ENCODE peak calls at places on chromosome 18, in six cellular contexts. One of them, this sample, is unnamed.

GRCh38 chr18:62571648-62572047 is 48.8 kb downstream of the ZCCHC2 start:
- DNase-seq in K562: no peak
- DNase-seq in hepatocyte: no peak
- DNase-seq in heart left ventricle: no peak
- DNase-seq in fibroblast of pulmonary artery: no peak
- DNase-seq in astrocyte of the spinal cord: no peak
- DNase-seq in this sample: no peak

GRCh38 chr18:64037812-64038414 is 68.0 kb downstream of the SERPINB8 start:
- DNase-seq in K562: peak
- DNase-seq in hepatocyte: peak
- DNase-seq in heart left ventricle: no peak
- DNase-seq in fibroblast of pulmonary artery: peak
- DNase-seq in astrocyte of the spinal cord: peak
- DNase-seq in this sample: no peak

GRCh38 chr18:37483984-37484892 is 81.4 kb downstream of the CELF4 start:
- DNase-seq in K562: no peak
- DNase-seq in hepatocyte: no peak
- DNase-seq in heart left ventricle: no peak
- DNase-seq in fibroblast of pulmonary artery: no peak
- DNase-seq in astrocyte of the spinal cord: no peak
- DNase-seq in this sample: no peak

GRCh38 chr18:7897119-7897518 is 330.0 kb downstream of the PTPRM start:
- DNase-seq in K562: no peak
- DNase-seq in hepatocyte: no peak
- DNase-seq in heart left ventricle: no peak
- DNase-seq in fibroblast of pulmonary artery: peak
- DNase-seq in astrocyte of the spinal cord: no peak
- DNase-seq in this sample: no peak

GRCh38 chr18:79970419-79971133 is 6.1 kb downstream of the HSBP1L1 start:
- DNase-seq in K562: no peak
- DNase-seq in hepatocyte: no peak
- DNase-seq in heart left ventricle: no peak
- DNase-seq in fibroblast of pulmonary artery: no peak
- DNase-seq in astrocyte of the spinal cord: no peak
- DNase-seq in this sample: no peak

GRCh38 chr18:629303-630150 is 27.9 kb upstream of the TYMS start:
- DNase-seq in K562: peak
- DNase-seq in hepatocyte: no peak
- DNase-seq in heart left ventricle: no peak
- DNase-seq in fibroblast of pulmonary artery: peak
- DNase-seq in astrocyte of the spinal cord: no peak
- DNase-seq in this sample: no peak

GRCh38 chr18:21740724-21741510 is at the start of gene MIB1:
- DNase-seq in K562: peak
- DNase-seq in hepatocyte: peak
- DNase-seq in heart left ventricle: peak
- DNase-seq in fibroblast of pulmonary artery: no peak
- DNase-seq in astrocyte of the spinal cord: peak
- DNase-seq in this sample: no peak

GRCh38 chr18:79950440-79951341 is 762 bp downstream of the SLC66A2 start:
- DNase-seq in K562: peak
- DNase-seq in hepatocyte: peak
- DNase-seq in heart left ventricle: no peak
- DNase-seq in fibroblast of pulmonary artery: no peak
- DNase-seq in astrocyte of the spinal cord: no peak
- DNase-seq in this sample: no peak

GRCh38 chr18:63365909-63366269 is 1.1 kb downstream of the KDSR start:
- DNase-seq in K562: peak
- DNase-seq in hepatocyte: peak
- DNase-seq in heart left ventricle: no peak
- DNase-seq in fibroblast of pulmonary artery: peak
- DNase-seq in astrocyte of the spinal cord: no peak
- DNase-seq in this sample: no peak

GRCh38 chr18:79687806-79688205 is 8.2 kb downstream of the CTDP1 start:
- DNase-seq in K562: no peak
- DNase-seq in hepatocyte: no peak
- DNase-seq in heart left ventricle: no peak
- DNase-seq in fibroblast of pulmonary artery: peak
- DNase-seq in astrocyte of the spinal cord: peak
- DNase-seq in this sample: no peak

GRCh38 chr18:62925031-62925688 is 209.8 kb downstream of the PHLPP1 start:
- DNase-seq in K562: no peak
- DNase-seq in hepatocyte: no peak
- DNase-seq in heart left ventricle: no peak
- DNase-seq in fibroblast of pulmonary artery: no peak
- DNase-seq in astrocyte of the spinal cord: peak
- DNase-seq in this sample: no peak

GRCh38 chr18:12239426-12239825 is 14.7 kb upstream of the CIDEA start:
- DNase-seq in K562: no peak
- DNase-seq in hepatocyte: no peak
- DNase-seq in heart left ventricle: no peak
- DNase-seq in fibroblast of pulmonary artery: no peak
- DNase-seq in astrocyte of the spinal cord: peak
- DNase-seq in this sample: no peak

GRCh38 chr18:48544116-48544515 is 5.3 kb downstream of the CTIF start:
- DNase-seq in K562: no peak
- DNase-seq in hepatocyte: no peak
- DNase-seq in heart left ventricle: no peak
- DNase-seq in fibroblast of pulmonary artery: no peak
- DNase-seq in astrocyte of the spinal cord: no peak
- DNase-seq in this sample: no peak

GRCh38 chr18:48543228-48543627 is 4.4 kb downstream of the CTIF start:
- DNase-seq in K562: peak
- DNase-seq in hepatocyte: peak
- DNase-seq in heart left ventricle: no peak
- DNase-seq in fibroblast of pulmonary artery: no peak
- DNase-seq in astrocyte of the spinal cord: no peak
- DNase-seq in this sample: no peak

GRCh38 chr18:48541747-48542108 is 2.9 kb downstream of the CTIF start:
- DNase-seq in K562: no peak
- DNase-seq in hepatocyte: no peak
- DNase-seq in heart left ventricle: no peak
- DNase-seq in fibroblast of pulmonary artery: no peak
- DNase-seq in astrocyte of the spinal cord: no peak
- DNase-seq in this sample: no peak

GRCh38 chr18:48541026-48541746 is 2.4 kb downstream of the CTIF start:
- DNase-seq in K562: peak
- DNase-seq in hepatocyte: peak
- DNase-seq in heart left ventricle: peak
- DNase-seq in fibroblast of pulmonary artery: peak
- DNase-seq in astrocyte of the spinal cord: peak
- DNase-seq in this sample: no peak

DNA sequence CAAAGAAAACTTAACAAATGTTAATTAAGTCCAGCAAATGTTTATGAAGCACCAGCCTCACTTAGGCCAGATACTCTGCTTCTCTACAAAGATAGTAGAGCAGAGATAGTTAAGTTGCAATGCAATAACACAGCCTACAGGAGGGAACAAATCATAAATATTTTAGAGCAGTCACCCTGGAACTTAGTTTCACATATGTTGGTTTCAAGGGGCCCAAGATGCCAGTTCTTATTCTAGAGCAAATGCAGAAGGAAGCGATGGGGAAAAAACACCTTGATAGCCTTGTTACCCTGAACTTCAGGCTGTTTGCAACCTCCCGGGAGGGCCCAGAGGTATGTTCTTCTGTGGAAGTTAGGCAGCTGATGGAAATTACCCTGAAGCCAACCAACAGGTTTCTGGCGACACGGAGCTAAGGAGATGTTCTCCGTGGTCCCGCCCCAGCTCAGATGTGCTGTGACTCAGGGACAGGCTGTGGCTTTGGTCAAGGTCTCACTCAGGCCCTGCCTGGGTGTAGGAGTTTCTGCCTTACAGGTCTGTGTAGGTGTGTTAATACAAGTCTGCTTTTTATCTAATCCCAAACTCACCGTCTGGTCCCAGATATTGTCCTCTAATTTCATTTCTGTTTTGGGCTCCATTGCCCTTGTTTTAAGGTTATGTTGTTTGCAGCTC is 3.8 kb downstream of the CTIF start:
- DNase-seq in K562: peak
- DNase-seq in hepatocyte: peak
- DNase-seq in heart left ventricle: no peak
- DNase-seq in fibroblast of pulmonary artery: no peak
- DNase-seq in astrocyte of the spinal cord: no peak
- DNase-seq in this sample: no peak
- TF ChIP-seq CTCF in K562: no peak
- TF ChIP-seq CTCF in hepatocyte: no peak
- TF ChIP-seq CTCF in heart left ventricle: no peak
- TF ChIP-seq CTCF in fibroblast of pulmonary artery: no peak
- TF ChIP-seq CTCF in astrocyte of the spinal cord: no peak
- TF ChIP-seq CTCF in this sample: no peak

DNA sequence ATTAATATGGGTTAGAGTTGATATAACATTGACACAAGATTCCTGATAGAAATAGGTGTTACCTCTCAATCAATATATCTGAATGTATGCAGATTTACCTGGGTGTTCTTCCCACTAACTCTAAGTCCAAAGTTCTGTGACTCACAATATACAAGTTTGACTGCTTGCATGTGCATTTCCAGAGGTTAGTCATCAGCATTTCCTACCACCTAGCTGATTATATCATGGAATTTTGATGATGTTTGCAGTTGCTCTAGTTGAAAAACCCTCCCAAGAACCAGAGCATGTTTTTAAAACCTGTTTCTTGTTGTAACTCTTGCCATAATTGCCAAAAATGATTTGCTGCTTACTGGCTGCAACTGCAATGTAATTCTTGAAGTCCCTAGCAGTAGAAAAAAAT is 15.0 kb upstream of the DSG1 start:
- DNase-seq in K562: no peak
- DNase-seq in hepatocyte: peak
- DNase-seq in heart left ventricle: no peak
- DNase-seq in fibroblast of pulmonary artery: peak
- DNase-seq in astrocyte of the spinal cord: peak
- DNase-seq in this sample: no peak
- H3K4me3 ChIP-seq in K562: no peak
- H3K4me3 ChIP-seq in hepatocyte: no peak
- H3K4me3 ChIP-seq in heart left ventricle: no peak
- H3K4me3 ChIP-seq in fibroblast of pulmonary artery: no peak
- H3K4me3 ChIP-seq in astrocyte of the spinal cord: no peak
- H3K4me3 ChIP-seq in this sample: no peak

DNA sequence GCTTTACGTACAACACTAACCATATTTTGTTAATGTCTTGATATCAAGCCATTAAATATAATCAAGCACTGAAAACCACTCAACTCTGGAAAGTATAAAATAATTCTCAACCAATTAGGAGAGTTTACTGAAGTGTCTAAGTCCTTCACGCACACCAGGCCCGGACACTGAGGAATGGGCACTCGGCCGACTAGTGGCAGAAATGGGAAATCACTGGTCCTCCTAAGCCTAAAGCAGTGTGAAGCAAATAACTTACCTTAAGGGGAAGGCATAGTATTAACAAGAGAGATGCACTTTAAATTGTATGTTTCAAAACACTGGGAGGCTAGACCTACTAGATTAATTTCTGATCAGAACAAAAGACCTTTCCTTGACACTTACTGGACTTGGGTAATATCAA is 45.7 kb downstream of the FAM210A start:
- DNase-seq in K562: peak
- DNase-seq in hepatocyte: peak
- DNase-seq in heart left ventricle: peak
- DNase-seq in fibroblast of pulmonary artery: no peak
- DNase-seq in astrocyte of the spinal cord: peak
- DNase-seq in this sample: no peak
- TF ChIP-seq CTCF in K562: peak
- TF ChIP-seq CTCF in hepatocyte: peak
- TF ChIP-seq CTCF in heart left ventricle: peak
- TF ChIP-seq CTCF in fibroblast of pulmonary artery: peak
- TF ChIP-seq CTCF in astrocyte of the spinal cord: peak
- TF ChIP-seq CTCF in this sample: no peak

GRCh38 chr18:26327062-26327461 is 100.8 kb downstream of the TAF4B start:
- DNase-seq in K562: no peak
- DNase-seq in hepatocyte: no peak
- DNase-seq in heart left ventricle: no peak
- DNase-seq in fibroblast of pulmonary artery: no peak
- DNase-seq in astrocyte of the spinal cord: no peak
- DNase-seq in this sample: no peak
- H3K4me3 ChIP-seq in K562: no peak
- H3K4me3 ChIP-seq in hepatocyte: no peak
- H3K4me3 ChIP-seq in heart left ventricle: no peak
- H3K4me3 ChIP-seq in fibroblast of pulmonary artery: no peak
- H3K4me3 ChIP-seq in astrocyte of the spinal cord: no peak
- H3K4me3 ChIP-seq in this sample: no peak

DNA sequence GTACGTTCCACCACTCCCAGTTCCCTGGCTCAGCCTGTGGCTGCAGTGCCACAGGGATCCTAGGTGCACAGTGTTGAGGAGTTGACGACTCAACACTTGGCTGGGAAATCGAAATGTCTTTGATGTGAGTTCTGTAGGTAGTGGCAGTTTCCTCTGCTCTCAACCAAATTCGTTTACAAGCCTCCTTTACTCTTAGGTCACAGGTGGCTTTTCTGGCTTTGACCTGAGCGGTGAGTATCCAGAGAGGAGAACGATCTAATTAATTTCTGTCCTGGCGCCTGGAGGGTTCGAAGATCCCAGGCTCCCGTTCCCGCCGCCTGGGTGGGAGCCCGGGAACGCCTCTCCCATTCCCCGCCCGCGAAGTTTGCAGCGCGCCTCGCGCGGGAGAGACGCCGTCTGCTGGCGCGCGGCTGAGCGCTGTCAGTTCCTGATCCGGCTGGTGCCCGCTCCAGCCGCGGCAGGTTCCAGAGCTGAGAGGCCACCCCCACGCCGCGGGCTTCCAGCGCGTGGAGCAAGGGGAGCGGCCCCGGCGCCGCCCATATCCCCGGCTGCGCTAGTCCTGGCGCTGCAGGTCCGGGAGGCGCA is at the start of gene LAMA3:
- DNase-seq in K562: no peak
- DNase-seq in hepatocyte: peak
- DNase-seq in heart left ventricle: peak
- DNase-seq in fibroblast of pulmonary artery: no peak
- DNase-seq in astrocyte of the spinal cord: peak
- DNase-seq in this sample: no peak
- TF ChIP-seq CTCF in K562: no peak
- TF ChIP-seq CTCF in hepatocyte: peak
- TF ChIP-seq CTCF in heart left ventricle: peak
- TF ChIP-seq CTCF in fibroblast of pulmonary artery: peak
- TF ChIP-seq CTCF in astrocyte of the spinal cord: peak
- TF ChIP-seq CTCF in this sample: peak

GRCh38 chr18:44507729-44508325 is 172.9 kb upstream of the SETBP1 start:
- DNase-seq in K562: no peak
- DNase-seq in hepatocyte: no peak
- DNase-seq in heart left ventricle: peak
- DNase-seq in fibroblast of pulmonary artery: peak
- DNase-seq in astrocyte of the spinal cord: no peak
- DNase-seq in this sample: no peak
- H3K4me3 ChIP-seq in K562: no peak
- H3K4me3 ChIP-seq in hepatocyte: no peak
- H3K4me3 ChIP-seq in heart left ventricle: no peak
- H3K4me3 ChIP-seq in fibroblast of pulmonary artery: no peak
- H3K4me3 ChIP-seq in astrocyte of the spinal cord: no peak
- H3K4me3 ChIP-seq in this sample: no peak

DNA sequence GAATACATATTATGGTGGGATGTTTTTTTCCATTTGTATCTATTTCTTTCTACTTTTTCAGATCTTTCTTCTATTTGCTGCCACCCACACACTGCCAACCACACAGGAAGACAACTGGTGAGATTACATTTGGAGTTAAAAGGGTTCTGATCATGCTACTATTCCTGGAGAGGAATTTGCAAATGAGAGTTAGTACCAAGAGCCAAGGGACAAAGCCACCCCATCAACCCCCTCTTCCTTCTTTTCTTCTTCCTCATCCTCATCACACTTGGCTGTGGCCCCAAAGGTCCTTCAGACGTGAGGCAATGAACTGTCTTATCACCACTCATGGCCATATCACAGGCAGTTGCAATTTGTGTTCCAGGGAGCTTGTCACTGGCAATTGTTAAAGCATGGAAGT is 215.6 kb upstream of the SLC14A2 start:
- DNase-seq in K562: no peak
- DNase-seq in hepatocyte: no peak
- DNase-seq in heart left ventricle: no peak
- DNase-seq in fibroblast of pulmonary artery: no peak
- DNase-seq in astrocyte of the spinal cord: no peak
- DNase-seq in this sample: no peak
- TF ChIP-seq CTCF in K562: no peak
- TF ChIP-seq CTCF in hepatocyte: no peak
- TF ChIP-seq CTCF in heart left ventricle: no peak
- TF ChIP-seq CTCF in fibroblast of pulmonary artery: no peak
- TF ChIP-seq CTCF in astrocyte of the spinal cord: no peak
- TF ChIP-seq CTCF in this sample: no peak